ENCODE peak calls at places on chromosome 13, in six cellular contexts. N, W, Y, V, A and I are unnamed samples. For H3K4me1, the result is how much of the 10 kb centered on the place peaks cover.

GRCh38 chr13:43572601-43573360 is 214.0 kb downstream of the ENOX1 start:
- DNase-seq in N (no peak), A (no peak), Y (no peak), W (no peak), V (no peak), I (peak)

GRCh38 chr13:50400035-50400726 is 384.9 kb downstream of the KCNRG start:
- DNase-seq in N (no peak), W (no peak), Y (no peak), A (no peak), V (no peak), I (no peak)

GRCh38 chr13:50643055-50643454 is 200.4 kb downstream of the DLEU7 start:
- DNase-seq in V (no peak), W (no peak), Y (no peak), N (no peak), A (no peak), I (no peak)

GRCh38 chr13:94706854-94707399 is 5.4 kb downstream of the SOX21 start:
- DNase-seq in W (no peak), A (no peak), Y (no peak), V (no peak), N (no peak), I (no peak)

GRCh38 chr13:39600766-39601165 is 2.2 kb downstream of the LHFPL6 start:
- DNase-seq in A (no peak), N (no peak), W (no peak), Y (no peak), V (no peak), I (no peak)

GRCh38 chr13:80339841-80340642 is 884 bp downstream of the SPRY2 start:
- DNase-seq in N (no peak), W (peak), V (peak), A (no peak), Y (no peak), I (peak)

GRCh38 chr13:111893071-111893606 is 173.8 kb upstream of the SOX1 start:
- DNase-seq in Y (no peak), N (no peak), W (no peak), V (no peak), A (no peak), I (no peak)

GRCh38 chr13:51324714-51325440 is 14.6 kb upstream of the SERPINE3 start:
- DNase-seq in V (no peak), Y (no peak), W (no peak), N (no peak), A (no peak), I (peak)

GRCh38 chr13:92843549-92843948 is 383.1 kb upstream of the GPC6 start:
- DNase-seq in A (no peak), N (no peak), W (no peak), Y (no peak), V (no peak), I (no peak)

GRCh38 chr13:46555722-46556121 is 2.8 kb downstream of the LRCH1 start:
- DNase-seq in Y (no peak), V (no peak), W (no peak), N (no peak), A (no peak), I (no peak)

GRCh38 chr13:85806553-85807175 is 7.4 kb upstream of the SLITRK6 start:
- DNase-seq in A (no peak), W (no peak), Y (no peak), V (no peak), N (no peak), I (peak)

GRCh38 chr13:32548837-32549236 is 10.2 kb upstream of the N4BP2L2 start:
- DNase-seq in V (no peak), N (no peak), W (no peak), A (no peak), Y (no peak), I (no peak)

GRCh38 chr13:20799726-20800416 is 26.1 kb upstream of the EEF1AKMT1 start:
- DNase-seq in Y (no peak), V (no peak), W (no peak), A (no peak), N (no peak), I (no peak)

GRCh38 chr13:52118095-52118494 is 10.8 kb downstream of the NEK5 start:
- DNase-seq in V (no peak), W (peak), Y (no peak), A (no peak), N (no peak), I (no peak)

GRCh38 chr13:19587635-19588300 is 26.4 kb upstream of the TPTE2 start:
- DNase-seq in V (no peak), Y (no peak), A (no peak), W (peak), N (peak), I (peak)

GRCh38 chr13:97134364-97135095 is 87.6 kb upstream of the MBNL2 start:
- DNase-seq in W (no peak), V (no peak), Y (no peak), A (no peak), N (no peak), I (no peak)

GRCh38 chr13:46211116-46211515 is 612 bp upstream of the LRRC63 start:
- DNase-seq in Y (peak), V (no peak), W (peak), N (peak), A (no peak), I (peak)

GRCh38 chr13:111609631-111610030 is 289.2 kb downstream of the TEX29 start:
- DNase-seq in W (no peak), Y (no peak), V (no peak), A (no peak), N (no peak), I (no peak)

GRCh38 chr13:76882431-76882830 is 3.8 kb downstream of the KCTD12 start:
- DNase-seq in A (no peak), V (no peak), Y (no peak), W (no peak), N (no peak), I (no peak)

GRCh38 chr13:43085545-43085944 is 62.2 kb downstream of the DNAJC15 start:
- DNase-seq in W (peak), N (no peak), A (no peak), V (no peak), Y (no peak), I (peak)

GRCh38 chr13:24222756-24223155 is 62.2 kb downstream of the SPATA13 start:
- DNase-seq in N (no peak), V (no peak), W (no peak), Y (no peak), A (no peak), I (no peak)

GRCh38 chr13:91714726-91715334 is 316.4 kb downstream of the GPC5 start:
- DNase-seq in N (no peak), W (no peak), V (no peak), A (no peak), Y (no peak), I (no peak)

GRCh38 chr13:67137044-67137735 is 92.9 kb downstream of the PCDH9 start:
- DNase-seq in A (no peak), N (no peak), W (no peak), Y (no peak), V (no peak), I (no peak)

GRCh38 chr13:63297162-63297561 is 1881.5 kb upstream of the PCDH20 start:
- DNase-seq in A (no peak), V (no peak), Y (no peak), W (no peak), N (no peak), I (no peak)

GRCh38 chr13:106467406-106468122 is 67.9 kb downstream of the EFNB2 start:
- DNase-seq in W (no peak), N (no peak), A (no peak), V (no peak), Y (no peak), I (no peak)

GRCh38 chr13:31124225-31124624 is 37.5 kb downstream of the HSPH1 start:
- DNase-seq in W (no peak), A (no peak), Y (no peak), N (no peak), V (no peak), I (no peak)

GRCh38 chr13:27638521-27638920 is 16.8 kb downstream of the POLR1D start:
- DNase-seq in N (no peak), W (no peak), V (no peak), A (no peak), Y (no peak), I (no peak)

GRCh38 chr13:45280751-45281634 is 60.0 kb downstream of the TPT1 start:
- DNase-seq in N (peak), W (peak), V (peak), Y (peak), A (peak), I (peak)

GRCh38 chr13:110334256-110334655 is 27.2 kb downstream of the COL4A2 start:
- DNase-seq in V (no peak), W (no peak), Y (no peak), A (no peak), N (no peak), I (no peak)
- H3K4me1 ChIP-seq in V (under half), W (under half), Y (under half), A (under half), N (under half), I (under half)

GRCh38 chr13:48976677-48977625 is 1.2 kb downstream of the FNDC3A start:
- DNase-seq in Y (no peak), W (no peak), A (no peak), V (no peak), N (no peak), I (peak)

GRCh38 chr13:48975926-48976676 is 389 bp downstream of the FNDC3A start:
- DNase-seq in A (peak), Y (peak), N (peak), V (peak), W (peak), I (peak)

GRCh38 chr13:48978942-48979601 is 3.4 kb downstream of the FNDC3A start:
- DNase-seq in W (no peak), Y (no peak), N (no peak), V (no peak), A (no peak), I (no peak)

GRCh38 chr13:48979892-48980291 is 4.2 kb downstream of the FNDC3A start:
- DNase-seq in W (no peak), Y (no peak), V (no peak), A (no peak), N (no peak), I (no peak)

DNA sequence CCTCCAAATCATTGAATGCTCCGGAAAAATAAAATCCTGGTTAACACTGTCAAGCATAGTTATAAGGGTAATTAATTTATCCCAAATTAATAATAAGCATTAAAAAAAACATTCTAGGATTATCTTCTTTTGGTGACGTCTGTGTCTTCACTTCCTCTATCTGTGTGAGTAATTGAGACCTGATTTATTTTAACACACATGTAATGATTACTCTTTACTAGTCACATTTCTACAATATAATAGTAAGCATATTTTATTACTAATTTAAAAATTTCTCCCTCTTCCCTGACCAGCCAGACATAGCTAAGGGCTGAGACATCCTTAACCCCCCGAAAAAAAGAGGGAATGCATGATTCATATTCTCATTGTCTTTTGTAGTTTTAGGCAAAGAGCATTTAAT is 2.3 kb downstream of the FNDC3A start:
- DNase-seq in A (no peak), Y (no peak), V (no peak), N (no peak), W (no peak), I (no peak)
- H3K4me1 ChIP-seq in A (under half), Y (under half), V (under half), N (under half), W (under half), I (under half)

DNA sequence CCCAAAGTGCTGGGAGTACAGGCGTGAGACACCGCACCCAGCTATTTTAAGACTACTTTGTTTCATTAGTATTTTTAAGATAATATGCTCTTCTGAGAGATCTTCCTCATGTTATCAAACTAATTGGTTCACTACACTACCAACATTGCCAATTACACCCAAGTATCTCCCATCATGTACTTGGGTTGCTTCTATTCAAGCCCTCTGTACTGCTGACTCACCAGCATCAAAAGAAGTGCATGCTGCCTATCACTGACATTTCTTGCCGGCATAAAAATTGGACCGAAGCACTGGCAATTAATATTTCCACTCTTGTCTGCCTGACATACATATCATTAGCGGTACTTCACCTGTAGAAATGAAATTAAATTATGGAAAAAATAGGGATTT is 164.2 kb upstream of the NBEA start:
- DNase-seq in W (no peak), V (no peak), N (no peak), Y (no peak), A (no peak), I (no peak)
- H3K4me1 ChIP-seq in W (under half), V (under half), N (under half), Y (under half), A (under half), I (under half)

GRCh38 chr13:109769275-109769674 is 17.1 kb downstream of the IRS2 start:
- DNase-seq in A (no peak), V (no peak), Y (no peak), N (no peak), W (no peak), I (no peak)
- H3K4me1 ChIP-seq in A (under half), V (under half), Y (under half), N (under half), W (under half), I (under half)

GRCh38 chr13:41216160-41216559 is 21.8 kb upstream of the KBTBD7 start:
- DNase-seq in A (no peak), Y (no peak), W (no peak), N (no peak), V (no peak), I (peak)
- H3K4me1 ChIP-seq in A (under half), Y (under half), W (under half), N (under half), V (under half), I (under half)

GRCh38 chr13:36764536-36764935 is 54.5 kb upstream of the RFXAP start:
- DNase-seq in W (no peak), Y (no peak), A (no peak), V (no peak), N (no peak), I (no peak)
- H3K4me1 ChIP-seq in W (under half), Y (under half), A (under half), V (under half), N (under half), I (under half)

DNA sequence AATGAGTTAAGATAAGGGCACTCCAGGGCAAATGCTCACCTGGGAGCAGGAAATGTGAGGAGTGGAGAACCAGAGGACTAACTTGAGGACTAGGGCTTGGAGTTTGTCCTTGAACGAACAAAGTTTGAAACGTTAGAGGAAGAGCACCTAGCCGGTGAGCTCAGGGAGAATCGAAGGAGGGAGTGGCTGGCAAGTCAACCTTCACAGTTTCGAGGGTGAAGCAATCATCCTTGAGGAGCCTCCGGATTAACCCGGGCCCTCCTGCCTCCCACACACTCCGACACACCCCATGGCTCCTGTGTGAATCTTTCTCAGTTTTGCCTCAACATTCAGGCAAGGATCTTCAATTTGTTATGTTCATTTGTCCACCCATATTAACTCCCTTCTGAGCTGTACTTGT is 58.6 kb downstream of the LMO7 start:
- DNase-seq in W (no peak), A (no peak), N (no peak), Y (no peak), V (no peak), I (no peak)
- H3K4me1 ChIP-seq in W (under half), A (under half), N (under half), Y (under half), V (under half), I (under half)

GRCh38 chr13:99293178-99293577 is 14.0 kb downstream of the GPR183 start:
- DNase-seq in Y (no peak), V (no peak), N (no peak), W (no peak), A (no peak), I (no peak)
- H3K4me1 ChIP-seq in Y (half or more), V (under half), N (under half), W (under half), A (half or more), I (under half)

GRCh38 chr13:99064624-99065249 is 86.9 kb upstream of the DOCK9 start:
- DNase-seq in A (no peak), W (no peak), V (no peak), N (no peak), Y (no peak), I (peak)

GRCh38 chr13:99063178-99063577 is 85.3 kb upstream of the DOCK9 start:
- DNase-seq in A (no peak), V (no peak), N (no peak), Y (no peak), W (no peak), I (no peak)

GRCh38 chr13:99065250-99066015 is 87.6 kb upstream of the DOCK9 start:
- DNase-seq in V (no peak), N (no peak), A (no peak), W (no peak), Y (no peak), I (no peak)

GRCh38 chr13:99062593-99062992 is 84.7 kb upstream of the DOCK9 start:
- DNase-seq in W (no peak), N (no peak), V (peak), Y (no peak), A (no peak), I (peak)

GRCh38 chr13:99063952-99064351 is 86.1 kb upstream of the DOCK9 start:
- DNase-seq in V (no peak), A (no peak), Y (no peak), W (no peak), N (no peak), I (no peak)
- H3K4me1 ChIP-seq in V (under half), A (under half), Y (half or more), W (under half), N (under half), I (under half)